ENCODE peak calls at places on chromosomes 5 and 9, in five cellular contexts. Z is GM12892, S is IMR-90, V is heart left ventricle, E is A549. G is an unnamed sample.

GRCh38 chr5:159444441-159445082 is 114.3 kb upstream of the IL12B start:
- DNase-seq in Z (no peak), S (peak; percentile 69), V (no peak), E (peak; percentile 78), G (no peak)

GRCh38 chr5:69295088-69295754 is 37.4 kb downstream of the CCDC125 start:
- DNase-seq in Z (no peak), S (peak; percentile 76), V (no peak), E (no peak), G (no peak)

GRCh38 chr9:15239816-15240215 is 67.2 kb downstream of the TTC39B start:
- DNase-seq in Z (no peak), S (no peak), V (no peak), E (no peak), G (no peak)

GRCh38 chr9:80648336-80648735 is 1041.0 kb downstream of the TLE1 start:
- DNase-seq in Z (no peak), S (peak; percentile 78), V (no peak), E (no peak), G (no peak)

GRCh38 chr5:66582499-66582898 is 13.7 kb upstream of the MAST4 start:
- DNase-seq in Z (no peak), S (no peak), V (no peak), E (no peak), G (no peak)

GRCh38 chr5:82164109-82164956 is 113.8 kb downstream of the RPS23 start:
- DNase-seq in Z (no peak), S (peak; percentile 95), V (no peak), E (peak; percentile 17), G (no peak)

GRCh38 chr5:151222769-151223446 is 984 bp downstream of the CCDC69 start:
- DNase-seq in Z (peak; percentile 61), S (no peak), V (peak; percentile 76), E (no peak), G (peak; percentile 78)

GRCh38 chr9:93898026-93898425 is 57.1 kb downstream of the BARX1 start:
- DNase-seq in Z (peak; percentile 7), S (no peak), V (no peak), E (no peak), G (no peak)

GRCh38 chr9:14131353-14132088 is 182.4 kb downstream of the NFIB start:
- DNase-seq in Z (no peak), S (no peak), V (no peak), E (no peak), G (no peak)

GRCh38 chr5:33827885-33828284 is 63.9 kb downstream of the ADAMTS12 start:
- DNase-seq in Z (no peak), S (no peak), V (no peak), E (no peak), G (no peak)

GRCh38 chr5:95843733-95844223 is 21.3 kb upstream of the GLRX start:
- DNase-seq in Z (no peak), S (no peak), V (no peak), E (no peak), G (no peak)

GRCh38 chr5:55850839-55851674 is at the start of gene IL31RA:
- DNase-seq in Z (no peak), S (peak; percentile 92), V (no peak), E (peak; percentile 39), G (no peak)

GRCh38 chr5:43603535-43604363 is 769 bp downstream of the NNT start:
- DNase-seq in Z (peak; percentile 20), S (peak; percentile 33), V (peak; percentile 91), E (no peak), G (peak; percentile 82)

GRCh38 chr9:108645520-108645919 is 210.3 kb downstream of the ACTL7B start:
- DNase-seq in Z (no peak), S (no peak), V (no peak), E (no peak), G (no peak)

GRCh38 chr5:133869675-133869978 is 98.8 kb downstream of the C5orf15 start:
- DNase-seq in Z (no peak), S (no peak), V (peak; percentile 69), E (no peak), G (no peak)

GRCh38 chr5:34022131-34022705 is 14.4 kb upstream of the AMACR start:
- DNase-seq in Z (no peak), S (peak; percentile 47), V (no peak), E (no peak), G (no peak)

GRCh38 chr5:158313739-158314464 is 455.0 kb upstream of the CLINT1 start:
- DNase-seq in Z (no peak), S (no peak), V (no peak), E (no peak), G (no peak)

GRCh38 chr5:5497132-5497748 is 74.8 kb downstream of the ICE1 start:
- DNase-seq in Z (peak; percentile 32), S (peak; percentile 57), V (peak; percentile 65), E (peak; percentile 54), G (peak; percentile 13)

GRCh38 chr9:132241840-132242620 is 80.2 kb downstream of the NTNG2 start:
- DNase-seq in Z (no peak), S (no peak), V (no peak), E (no peak), G (peak; percentile 27)

GRCh38 chr5:90221947-90222346 is 187.6 kb downstream of the CETN3 start:
- DNase-seq in Z (no peak), S (peak; percentile 16), V (no peak), E (no peak), G (no peak)

GRCh38 chr9:35253075-35253474 is 91.3 kb downstream of the UNC13B start:
- DNase-seq in Z (no peak), S (no peak), V (no peak), E (no peak), G (no peak)

GRCh38 chr9:35254237-35254636 is 92.4 kb downstream of the UNC13B start:
- DNase-seq in Z (no peak), S (no peak), V (no peak), E (no peak), G (no peak)

GRCh38 chr9:35262064-35262463 is 100.3 kb downstream of the UNC13B start:
- DNase-seq in Z (no peak), S (no peak), V (no peak), E (no peak), G (no peak)

GRCh38 chr9:35258665-35259474 is 97.1 kb downstream of the UNC13B start:
- DNase-seq in Z (no peak), S (peak; percentile 66), V (peak; percentile 83), E (peak; percentile 13), G (peak; percentile 81)

DNA sequence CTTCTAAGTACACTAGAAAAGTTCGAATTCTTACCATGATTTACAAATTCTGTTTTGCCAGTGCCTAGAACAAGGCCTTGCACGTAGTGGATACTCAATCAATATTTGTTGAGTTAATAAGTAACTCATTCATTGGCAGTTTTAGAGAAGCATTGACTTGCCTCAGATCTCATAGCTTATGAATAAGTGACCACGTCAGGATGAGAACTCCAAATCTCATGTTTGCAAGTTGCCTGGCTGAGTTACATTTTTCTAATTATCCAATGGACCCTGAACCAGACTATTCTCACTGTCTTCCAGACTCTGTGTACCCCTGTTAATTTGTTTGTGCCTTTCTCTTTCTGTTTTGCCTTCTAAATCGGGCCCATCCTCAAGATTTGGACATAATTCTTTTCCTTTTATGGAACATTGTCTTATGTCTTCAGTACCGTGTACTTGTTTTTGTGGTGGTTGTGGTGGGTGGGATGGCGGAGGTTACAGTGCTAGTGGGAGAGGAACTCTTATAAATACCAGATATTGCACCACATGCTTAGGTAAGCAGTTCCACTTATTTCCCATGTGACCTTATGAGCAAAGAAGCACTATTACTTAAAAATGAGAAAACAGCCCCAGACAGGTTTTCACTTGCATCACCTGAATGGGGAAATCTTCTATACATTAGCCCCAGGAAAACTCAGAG is 96.3 kb downstream of the UNC13B start:
- DNase-seq in Z (no peak), S (no peak), V (no peak), E (no peak), G (no peak)
- TF ChIP-seq POLR2A in Z (no peak), S (no peak), V (no peak), E (no peak), G (no peak)

GRCh38 chr9:77910216-77910615 is 121.4 kb downstream of the GNAQ start:
- DNase-seq in Z (no peak), S (no peak), V (no peak), E (no peak), G (peak; percentile 65)
- TF ChIP-seq POLR2A in Z (no peak), S (no peak), V (no peak), E (no peak), G (no peak)

DNA sequence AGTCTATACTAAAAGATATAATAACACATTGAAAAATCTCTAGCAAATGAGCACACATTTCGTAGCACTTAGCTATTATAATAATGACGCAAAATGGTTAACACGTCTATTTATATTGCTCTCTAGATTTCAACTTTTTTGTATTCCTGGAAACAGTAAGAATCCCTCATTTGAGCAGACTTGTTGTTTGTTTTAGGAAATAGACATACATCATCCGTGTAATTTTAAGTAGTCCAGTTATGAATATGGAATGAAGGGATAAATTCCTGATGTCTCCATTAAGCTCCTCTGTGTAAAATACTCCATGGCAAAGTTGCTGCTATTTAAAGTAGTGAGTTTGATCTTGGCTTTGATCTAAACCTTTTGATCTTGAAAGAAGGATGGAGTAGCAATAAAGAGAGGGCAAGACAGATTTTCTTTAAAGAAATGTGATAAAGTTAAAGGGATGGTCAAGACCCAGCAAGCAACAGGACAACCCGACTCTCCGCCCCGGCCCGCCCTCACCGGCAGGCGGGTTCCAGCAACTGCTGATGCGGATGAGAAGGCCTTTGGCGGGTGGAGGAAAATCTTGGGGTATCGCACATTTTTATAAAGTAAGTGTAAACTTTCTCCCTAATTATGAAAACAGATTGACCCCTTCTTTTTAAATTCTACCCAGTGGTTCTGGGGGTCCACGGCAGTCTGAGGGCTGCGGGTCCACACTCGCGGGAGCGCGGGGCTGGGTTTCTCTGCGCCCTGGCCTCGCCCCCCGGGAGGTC is 277.4 kb downstream of the AOPEP start:
- DNase-seq in Z (peak; percentile 30), S (peak; percentile 53), V (peak; percentile 75), E (no peak), G (peak; percentile 35)
- TF ChIP-seq POLR2A in Z (no peak), S (no peak), V (no peak), E (peak; percentile 4), G (no peak)

GRCh38 chr9:35907732-35908483 is 1.4 kb upstream of the SPAAR start:
- DNase-seq in Z (no peak), S (peak; percentile 88), V (peak; percentile 83), E (peak; percentile 94), G (no peak)

GRCh38 chr9:35905912-35906679 is at the start of gene HRCT1:
- DNase-seq in Z (no peak), S (peak; percentile 94), V (peak; percentile 96), E (peak; percentile 50), G (peak; percentile 8)

GRCh38 chr9:35904966-35905781 is 828 bp upstream of the HRCT1 start:
- DNase-seq in Z (no peak), S (peak; percentile 74), V (no peak), E (no peak), G (no peak)

GRCh38 chr9:35908484-35909125 is 685 bp upstream of the SPAAR start:
- DNase-seq in Z (no peak), S (peak; percentile 66), V (peak; percentile 80), E (no peak), G (no peak)

DNA sequence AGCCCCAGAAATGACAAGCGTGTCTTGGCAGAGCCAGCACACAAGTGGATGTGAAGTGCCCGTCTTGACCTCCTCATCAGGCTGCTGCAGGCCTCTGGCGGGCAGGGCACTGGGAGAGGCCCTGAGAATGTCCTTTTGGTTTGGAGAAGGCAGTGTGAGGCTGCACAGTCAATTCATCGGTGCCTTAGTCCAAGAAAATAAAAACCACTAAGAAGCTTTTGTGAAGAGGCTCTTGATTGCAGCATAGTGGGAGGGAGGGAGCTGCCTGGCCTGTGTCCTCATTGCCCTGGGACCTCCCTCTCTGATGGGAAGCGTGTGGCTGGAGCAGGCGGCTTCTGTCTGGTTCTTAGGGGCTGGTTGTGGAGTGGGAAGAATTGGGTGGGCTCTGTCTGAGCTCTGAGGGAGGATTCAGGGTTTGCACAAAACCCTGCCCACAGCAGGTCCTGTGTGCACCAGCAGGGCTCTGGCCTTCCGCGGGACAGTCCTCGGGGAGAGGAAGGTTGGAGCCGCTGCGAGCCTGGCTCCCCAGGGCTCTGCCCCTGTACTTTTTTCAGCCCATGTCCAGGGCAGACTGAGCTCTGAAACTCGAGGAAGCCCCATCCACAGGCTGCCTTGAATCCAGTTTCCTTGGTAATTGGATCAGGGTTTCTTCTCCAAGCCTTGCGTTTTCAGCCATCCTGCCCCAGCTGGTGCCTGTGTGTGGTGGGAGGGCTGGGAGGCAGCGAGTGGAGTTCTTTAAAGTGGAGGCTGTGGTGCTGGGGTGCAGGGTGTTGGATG is 1.1 kb downstream of the HRCT1 start:
- DNase-seq in Z (no peak), S (peak; percentile 75), V (peak; percentile 80), E (no peak), G (no peak)
- TF ChIP-seq POLR2A in Z (no peak), S (no peak), V (peak; percentile 30), E (no peak), G (no peak)

G was measured in erythroblast.